ENCODE peak calls at places on chromosomes 16 and 17, in seven cellular contexts. One of them, this sample, is unnamed.

GRCh38 chr16:88379694-88380040 is 3.1 kb upstream of the ZNF469 start:
- DNase-seq in HepG2: no peak
- DNase-seq in HCT116: no peak
- DNase-seq in SK-N-SH: peak; percentile 29
- DNase-seq in A549: no peak
- DNase-seq in Panc1: no peak
- DNase-seq in GM23338: no peak
- DNase-seq in this sample: no peak

GRCh38 chr17:43020789-43021738 is 1.1 kb downstream of the VAT1 start:
- DNase-seq in Panc1: peak; percentile 33
- DNase-seq in HCT116: no peak
- DNase-seq in HepG2: peak; percentile 63
- DNase-seq in A549: peak; percentile 89
- DNase-seq in GM23338: peak; percentile 75
- DNase-seq in SK-N-SH: peak; percentile 86
- DNase-seq in this sample: peak; percentile 82

GRCh38 chr17:79010304-79010646 is 711 bp upstream of the CANT1 start:
- DNase-seq in Panc1: no peak
- DNase-seq in GM23338: no peak
- DNase-seq in HepG2: no peak
- DNase-seq in A549: no peak
- DNase-seq in SK-N-SH: no peak
- DNase-seq in HCT116: no peak
- DNase-seq in this sample: no peak

GRCh38 chr16:1026784-1027415 is 45.3 kb downstream of the SOX8 start:
- DNase-seq in HCT116: no peak
- DNase-seq in A549: no peak
- DNase-seq in GM23338: no peak
- DNase-seq in HepG2: no peak
- DNase-seq in SK-N-SH: no peak
- DNase-seq in Panc1: no peak
- DNase-seq in this sample: no peak

GRCh38 chr16:79865918-79866317 is 265.4 kb upstream of the MAF start:
- DNase-seq in HCT116: no peak
- DNase-seq in HepG2: no peak
- DNase-seq in A549: no peak
- DNase-seq in SK-N-SH: no peak
- DNase-seq in Panc1: no peak
- DNase-seq in GM23338: no peak
- DNase-seq in this sample: no peak

GRCh38 chr16:53888222-53888621 is 184.3 kb downstream of the FTO start:
- DNase-seq in GM23338: no peak
- DNase-seq in HCT116: no peak
- DNase-seq in SK-N-SH: no peak
- DNase-seq in A549: no peak
- DNase-seq in Panc1: no peak
- DNase-seq in HepG2: no peak
- DNase-seq in this sample: no peak

GRCh38 chr16:28549301-28549899 is 4.3 kb upstream of the SGF29 start:
- DNase-seq in A549: peak; percentile 45
- DNase-seq in HepG2: peak; percentile 65
- DNase-seq in SK-N-SH: peak; percentile 41
- DNase-seq in HCT116: peak; percentile 33
- DNase-seq in GM23338: peak; percentile 45
- DNase-seq in Panc1: no peak
- DNase-seq in this sample: no peak

GRCh38 chr17:7440823-7441174 is 1.5 kb downstream of the FGF11 start:
- DNase-seq in SK-N-SH: peak; percentile 72
- DNase-seq in Panc1: no peak
- DNase-seq in HCT116: no peak
- DNase-seq in A549: no peak
- DNase-seq in GM23338: peak; percentile 71
- DNase-seq in HepG2: no peak
- DNase-seq in this sample: no peak

GRCh38 chr17:5877366-5877765 is 192.8 kb upstream of the WSCD1 start:
- DNase-seq in Panc1: no peak
- DNase-seq in SK-N-SH: no peak
- DNase-seq in HCT116: no peak
- DNase-seq in HepG2: no peak
- DNase-seq in GM23338: no peak
- DNase-seq in A549: no peak
- DNase-seq in this sample: no peak

GRCh38 chr17:81082177-81083073 is 47.5 kb downstream of the BAIAP2 start:
- DNase-seq in HepG2: no peak
- DNase-seq in A549: no peak
- DNase-seq in Panc1: no peak
- DNase-seq in GM23338: no peak
- DNase-seq in HCT116: no peak
- DNase-seq in SK-N-SH: peak; percentile 74
- DNase-seq in this sample: no peak

GRCh38 chr17:71232801-71233559 is 887.8 kb upstream of the SOX9 start:
- DNase-seq in HepG2: no peak
- DNase-seq in GM23338: no peak
- DNase-seq in Panc1: no peak
- DNase-seq in HCT116: no peak
- DNase-seq in A549: no peak
- DNase-seq in SK-N-SH: no peak
- DNase-seq in this sample: no peak

GRCh38 chr17:48617515-48618365 is 2.6 kb upstream of the HOXB8 start:
- DNase-seq in SK-N-SH: no peak
- DNase-seq in HCT116: no peak
- DNase-seq in GM23338: peak; percentile 58
- DNase-seq in HepG2: no peak
- DNase-seq in Panc1: no peak
- DNase-seq in A549: no peak
- DNase-seq in this sample: no peak

GRCh38 chr17:46979023-46979870 is at the start of gene RPRML:
- DNase-seq in SK-N-SH: peak; percentile 86
- DNase-seq in HepG2: no peak
- DNase-seq in A549: peak; percentile 25
- DNase-seq in GM23338: peak; percentile 64
- DNase-seq in HCT116: no peak
- DNase-seq in Panc1: no peak
- DNase-seq in this sample: no peak

GRCh38 chr16:81446318-81447275 is 2.0 kb downstream of the CMIP start:
- DNase-seq in GM23338: peak; percentile 44
- DNase-seq in HCT116: no peak
- DNase-seq in HepG2: no peak
- DNase-seq in SK-N-SH: peak; percentile 55
- DNase-seq in A549: peak; percentile 79
- DNase-seq in Panc1: no peak
- DNase-seq in this sample: no peak

GRCh38 chr16:81517630-81518438 is 73.2 kb downstream of the CMIP start:
- DNase-seq in GM23338: no peak
- DNase-seq in A549: no peak
- DNase-seq in Panc1: no peak
- DNase-seq in SK-N-SH: no peak
- DNase-seq in HCT116: no peak
- DNase-seq in HepG2: no peak
- DNase-seq in this sample: no peak

GRCh38 chr17:57988301-57989010 is 402 bp upstream of the VEZF1 start:
- DNase-seq in HCT116: peak; percentile 51
- DNase-seq in HepG2: no peak
- DNase-seq in Panc1: no peak
- DNase-seq in SK-N-SH: peak; percentile 98
- DNase-seq in A549: peak; percentile 90
- DNase-seq in GM23338: peak; percentile 67
- DNase-seq in this sample: no peak

GRCh38 chr17:58156839-58157803 is 8.9 kb downstream of the OR4D1 start:
- DNase-seq in SK-N-SH: peak; percentile 85
- DNase-seq in A549: peak; percentile 56
- DNase-seq in HCT116: no peak
- DNase-seq in GM23338: peak; percentile 87
- DNase-seq in HepG2: no peak
- DNase-seq in Panc1: no peak
- DNase-seq in this sample: no peak

GRCh38 chr16:31256466-31256865 is 3.3 kb upstream of the ITGAM start:
- DNase-seq in SK-N-SH: no peak
- DNase-seq in HCT116: no peak
- DNase-seq in A549: no peak
- DNase-seq in Panc1: no peak
- DNase-seq in HepG2: no peak
- DNase-seq in GM23338: no peak
- DNase-seq in this sample: no peak

GRCh38 chr16:78235168-78235800 is 135.8 kb downstream of the WWOX start:
- DNase-seq in SK-N-SH: peak; percentile 71
- DNase-seq in HCT116: peak; percentile 6
- DNase-seq in A549: peak; percentile 71
- DNase-seq in GM23338: peak; percentile 88
- DNase-seq in Panc1: peak; percentile 39
- DNase-seq in HepG2: peak; percentile 65
- DNase-seq in this sample: peak; percentile 64

GRCh38 chr16:30949655-30950515 is 1.0 kb downstream of the ORAI3 start:
- DNase-seq in SK-N-SH: peak; percentile 73
- DNase-seq in GM23338: peak; percentile 76
- DNase-seq in Panc1: no peak
- DNase-seq in HCT116: peak; percentile 79
- DNase-seq in HepG2: peak; percentile 92
- DNase-seq in A549: peak; percentile 19
- DNase-seq in this sample: peak; percentile 93

GRCh38 chr16:48558269-48558915 is 51.6 kb downstream of the N4BP1 start:
- DNase-seq in SK-N-SH: no peak
- DNase-seq in GM23338: no peak
- DNase-seq in Panc1: no peak
- DNase-seq in HepG2: no peak
- DNase-seq in HCT116: no peak
- DNase-seq in A549: no peak
- DNase-seq in this sample: peak; percentile 73

GRCh38 chr16:48559462-48560211 is 50.3 kb downstream of the N4BP1 start:
- DNase-seq in Panc1: no peak
- DNase-seq in HCT116: no peak
- DNase-seq in A549: no peak
- DNase-seq in HepG2: no peak
- DNase-seq in SK-N-SH: no peak
- DNase-seq in GM23338: peak; percentile 42
- DNase-seq in this sample: peak; percentile 63

GRCh38 chr16:48555597-48555996 is 54.4 kb downstream of the N4BP1 start:
- DNase-seq in Panc1: no peak
- DNase-seq in HepG2: no peak
- DNase-seq in SK-N-SH: no peak
- DNase-seq in A549: no peak
- DNase-seq in GM23338: no peak
- DNase-seq in HCT116: no peak
- DNase-seq in this sample: no peak

GRCh38 chr16:48556210-48556912 is 53.6 kb downstream of the N4BP1 start:
- DNase-seq in SK-N-SH: no peak
- DNase-seq in Panc1: no peak
- DNase-seq in GM23338: no peak
- DNase-seq in A549: no peak
- DNase-seq in HCT116: no peak
- DNase-seq in HepG2: peak; percentile 46
- DNase-seq in this sample: no peak

DNA sequence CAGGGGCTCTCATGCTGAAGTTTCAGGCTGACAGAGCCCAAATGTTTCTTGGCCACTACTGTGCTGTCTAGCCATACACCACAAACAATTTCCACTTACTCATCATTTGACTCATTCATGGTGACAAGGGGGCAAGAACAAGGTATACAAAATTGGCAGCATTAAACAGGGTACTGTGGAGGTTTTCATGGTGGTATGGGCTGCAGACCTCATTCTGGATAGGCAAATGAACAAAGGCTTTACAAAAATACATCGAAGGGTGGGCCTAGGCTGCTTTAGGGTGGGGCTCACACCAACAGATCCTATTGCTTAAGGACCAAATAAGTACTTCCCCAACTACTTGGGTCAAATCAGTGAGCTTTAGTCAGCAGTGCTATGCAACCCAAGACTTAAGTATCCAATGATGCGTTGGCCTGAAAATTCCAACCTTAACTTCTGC is 53.0 kb downstream of the N4BP1 start:
- DNase-seq in A549: no peak
- DNase-seq in GM23338: no peak
- DNase-seq in HepG2: no peak
- DNase-seq in SK-N-SH: no peak
- DNase-seq in Panc1: peak; percentile 45
- DNase-seq in HCT116: peak; percentile 24
- DNase-seq in this sample: no peak
- H3K4me3 ChIP-seq in A549: no peak overlapping the region
- H3K4me3 ChIP-seq in GM23338: no peak overlapping the region
- H3K4me3 ChIP-seq in HepG2: no peak overlapping the region
- H3K4me3 ChIP-seq in SK-N-SH: no peak overlapping the region
- H3K4me3 ChIP-seq in Panc1: no peak overlapping the region
- H3K4me3 ChIP-seq in HCT116: no peak overlapping the region
- H3K4me3 ChIP-seq in this sample: no peak overlapping the region

GRCh38 chr16:24170407-24170806 is 85.7 kb upstream of the CACNG3 start:
- DNase-seq in GM23338: no peak
- DNase-seq in HepG2: no peak
- DNase-seq in A549: no peak
- DNase-seq in HCT116: no peak
- DNase-seq in SK-N-SH: no peak
- DNase-seq in Panc1: no peak
- DNase-seq in this sample: no peak
- TF ChIP-seq REST in GM23338: no peak
- TF ChIP-seq REST in HepG2: no peak
- TF ChIP-seq REST in A549: no peak
- TF ChIP-seq REST in HCT116: no peak
- TF ChIP-seq REST in SK-N-SH: no peak
- TF ChIP-seq REST in Panc1: no peak
- TF ChIP-seq REST in this sample: no peak

GRCh38 chr17:77995146-77995852 is 36.8 kb downstream of the TNRC6C start:
- DNase-seq in Panc1: no peak
- DNase-seq in A549: no peak
- DNase-seq in GM23338: no peak
- DNase-seq in HCT116: no peak
- DNase-seq in SK-N-SH: peak; percentile 57
- DNase-seq in HepG2: no peak
- DNase-seq in this sample: no peak
- H3K4me3 ChIP-seq in Panc1: no peak overlapping the region
- H3K4me3 ChIP-seq in A549: no peak overlapping the region
- H3K4me3 ChIP-seq in GM23338: no peak overlapping the region
- H3K4me3 ChIP-seq in HCT116: no peak overlapping the region
- H3K4me3 ChIP-seq in SK-N-SH: no peak overlapping the region
- H3K4me3 ChIP-seq in HepG2: no peak overlapping the region
- H3K4me3 ChIP-seq in this sample: no peak overlapping the region

GRCh38 chr17:82126479-82127314 is 28.7 kb upstream of the FASN start:
- DNase-seq in SK-N-SH: peak; percentile 26
- DNase-seq in Panc1: no peak
- DNase-seq in A549: no peak
- DNase-seq in HCT116: no peak
- DNase-seq in GM23338: no peak
- DNase-seq in HepG2: no peak
- DNase-seq in this sample: no peak
- TF ChIP-seq REST in SK-N-SH: no peak
- TF ChIP-seq REST in Panc1: no peak
- TF ChIP-seq REST in A549: no peak
- TF ChIP-seq REST in HCT116: no peak
- TF ChIP-seq REST in GM23338: no peak
- TF ChIP-seq REST in HepG2: no peak
- TF ChIP-seq REST in this sample: no peak

GRCh38 chr17:38656959-38657823 is 17.6 kb downstream of the EPOP start:
- DNase-seq in GM23338: no peak
- DNase-seq in HCT116: no peak
- DNase-seq in A549: no peak
- DNase-seq in Panc1: no peak
- DNase-seq in SK-N-SH: no peak
- DNase-seq in HepG2: peak; percentile 99
- DNase-seq in this sample: no peak
- H3K4me3 ChIP-seq in GM23338: no peak overlapping the region
- H3K4me3 ChIP-seq in HCT116: no peak overlapping the region
- H3K4me3 ChIP-seq in A549: no peak overlapping the region
- H3K4me3 ChIP-seq in Panc1: no peak overlapping the region
- H3K4me3 ChIP-seq in SK-N-SH: no peak overlapping the region
- H3K4me3 ChIP-seq in HepG2: peak overlapping the region; percentile 34
- H3K4me3 ChIP-seq in this sample: no peak overlapping the region

This sample was measured in HL-60.